ENCODE peak calls at places on chromosomes 4 and X, in five cellular contexts. K is AG08396, A is iPS-NIHi11, W is A549, H is head of caudate nucleus. X is an unnamed sample.

GRCh38 chrX:3962511-3963350 is 249.3 kb upstream of the PRKX start:
- DNase-seq in H (no peak), W (peak), K (peak), A (no peak), X (peak)

GRCh38 chr4:74628808-74629616 is 165.3 kb downstream of the BTC start:
- DNase-seq in K (no peak), H (no peak), W (no peak), A (no peak), X (no peak)

GRCh38 chrX:106711375-106711774 is 15.1 kb upstream of the RNF128 start:
- DNase-seq in A (no peak), H (no peak), W (no peak), K (no peak), X (no peak)

GRCh38 chrX:72387247-72387646 is 81.5 kb upstream of the CITED1 start:
- DNase-seq in W (no peak), A (no peak), H (no peak), K (no peak), X (no peak)

GRCh38 chrX:78753571-78753970 is 6.1 kb downstream of the LPAR4 start:
- DNase-seq in A (no peak), H (no peak), W (no peak), K (no peak), X (no peak)

GRCh38 chr4:19809989-19810388 is 441.7 kb upstream of the SLIT2 start:
- DNase-seq in W (no peak), K (no peak), A (no peak), H (no peak), X (no peak)

GRCh38 chr4:138242076-138242829 is at the start of gene SLC7A11:
- DNase-seq in W (peak), K (peak), A (peak), H (peak), X (peak)

GRCh38 chr4:139692300-139693012 is 26.8 kb downstream of the MGST2 start:
- DNase-seq in H (no peak), A (no peak), W (peak), K (no peak), X (peak)

GRCh38 chrX:50613846-50614245 is 143.2 kb upstream of the DGKK start:
- DNase-seq in K (no peak), H (no peak), W (no peak), A (no peak), X (no peak)

GRCh38 chrX:45352588-45352987 is 151.9 kb upstream of the DIPK2B start:
- DNase-seq in H (no peak), W (no peak), A (no peak), K (no peak), X (no peak)

GRCh38 chrX:2894885-2895292 is 34.2 kb downstream of the ARSD start:
- DNase-seq in H (no peak), K (no peak), W (peak), A (no peak), X (no peak)

GRCh38 chr4:59630922-59631321 is 1569.2 kb upstream of the ADGRL3 start:
- DNase-seq in W (no peak), A (no peak), K (no peak), H (no peak), X (no peak)

GRCh38 chrX:9355739-9356138 is 109.1 kb upstream of the TBL1X start:
- DNase-seq in A (no peak), K (no peak), H (no peak), W (no peak), X (no peak)

GRCh38 chrX:147803948-147804347 is 107.8 kb upstream of the FMR1 start:
- DNase-seq in K (no peak), A (peak), W (peak), H (no peak), X (peak)

GRCh38 chr4:8831221-8832129 is 40.2 kb downstream of the HMX1 start:
- DNase-seq in K (no peak), W (no peak), A (no peak), H (no peak), X (no peak)

GRCh38 chr4:48127882-48128394 is 6.1 kb downstream of the TXK start:
- DNase-seq in K (peak), H (peak), A (peak), W (peak), X (peak)

GRCh38 chr4:169063441-169063840 is 53.4 kb upstream of the CBR4 start:
- DNase-seq in A (no peak), W (no peak), K (no peak), H (no peak), X (no peak)

GRCh38 chrX:10902001-10902400 is 209.1 kb upstream of the HCCS start:
- DNase-seq in K (peak), H (no peak), W (peak), A (no peak), X (no peak)

GRCh38 chr4:165410214-165410613 is 31.4 kb downstream of the CPE start:
- DNase-seq in A (no peak), K (no peak), H (no peak), W (no peak), X (no peak)

GRCh38 chr4:56048621-56049427 is 100.1 kb downstream of the CEP135 start:
- DNase-seq in A (peak), W (peak), K (peak), H (peak), X (peak)

GRCh38 chrX:12657881-12658280 is 133.3 kb upstream of the PRPS2 start:
- DNase-seq in A (no peak), H (no peak), W (no peak), K (no peak), X (no peak)

GRCh38 chr4:72991889-72992288 is 77.6 kb downstream of the COX18 start:
- DNase-seq in H (no peak), A (no peak), K (no peak), W (no peak), X (no peak)

GRCh38 chr4:83828601-83829000 is 292.7 kb downstream of the GPAT3 start:
- DNase-seq in K (no peak), W (no peak), H (no peak), A (no peak), X (no peak)

GRCh38 chrX:134246282-134246681 is 9.3 kb downstream of the CCDC160 start:
- DNase-seq in H (no peak), W (no peak), A (no peak), K (no peak), X (peak)

GRCh38 chrX:13808293-13808692 is 8.6 kb downstream of the GPM6B start:
- DNase-seq in A (no peak), W (no peak), K (no peak), H (no peak), X (no peak)

GRCh38 chr4:94564252-94564651 is 112.5 kb downstream of the PDLIM5 start:
- DNase-seq in W (no peak), A (no peak), K (no peak), H (no peak), X (peak)

GRCh38 chrX:135389717-135390116 is 32.0 kb upstream of the SMIM10L2A start:
- DNase-seq in H (no peak), A (no peak), W (peak), K (no peak), X (no peak)

GRCh38 chr4:1092983-1093361 is 20.4 kb downstream of the RNF212 start:
- DNase-seq in A (no peak), H (no peak), K (no peak), W (no peak), X (no peak)

GRCh38 chr4:185383451-185383850 is 12.3 kb downstream of the LRP2BP start:
- DNase-seq in H (no peak), W (no peak), A (no peak), K (no peak), X (no peak)

GRCh38 chrX:107894038-107894437 is 68.4 kb downstream of the MID2 start:
- DNase-seq in H (no peak), K (peak), W (peak), A (peak), X (peak)

GRCh38 chr4:113445286-113445685 is 316.3 kb downstream of the CAMK2D start:
- DNase-seq in A (no peak), W (peak), K (peak), H (no peak), X (no peak)

GRCh38 chr4:169723207-169723606 is 34.5 kb downstream of the HPF1 start:
- DNase-seq in W (peak), H (no peak), K (no peak), A (peak), X (peak)

GRCh38 chrX:120485562-120486520 is 16.7 kb upstream of the LAMP2 start:
- DNase-seq in K (peak), A (peak), W (peak), H (peak), X (peak)

GRCh38 chr4:110619001-110619350 is 3.9 kb downstream of the PITX2 start:
- DNase-seq in A (no peak), H (no peak), K (no peak), W (no peak), X (no peak)

GRCh38 chr4:119131160-119131559 is 4.5 kb upstream of the MYOZ2 start:
- DNase-seq in W (no peak), A (no peak), K (no peak), H (no peak), X (no peak)

GRCh38 chr4:6472387-6473263 is at the start of gene PPP2R2C:
- DNase-seq in H (no peak), A (peak), K (no peak), W (peak), X (peak)

GRCh38 chr4:183401473-183401872 is 43.0 kb upstream of the CDKN2AIP start:
- DNase-seq in K (no peak), W (no peak), A (no peak), H (no peak), X (no peak)